ENCODE peak calls at places on chromosome X, in nine cellular contexts. Z is uterus; X is hepatic stellate cell; G is stimulated activated CD4-positive, alpha-beta T cell treated with anti-CD3 and anti-CD28 coated beads, Interleukin-2, amount 100 ng/mL, for 24 hours; F is naive thymus-derived CD4-positive, alpha-beta T cell; S is AG09309; A is Right ventricle myocardium superior; E is GM20000; M is DMS 273 treated with DMSO at 0.1 percent for 48 hours. B is an unnamed sample.

GRCh38 chrX:7334253-7334935 is 186.4 kb upstream of the PUDP start:
- DNase-seq in Z (no peak), X (peak), G (no peak), F (no peak), S (peak), A (no peak), E (no peak), M (no peak), B (peak)

GRCh38 chrX:132092439-132093065 is 35.3 kb downstream of the FRMD7 start:
- DNase-seq in Z (peak), X (peak), G (peak), F (peak), S (peak), A (no peak), E (peak), M (peak), B (peak)

GRCh38 chrX:11346283-11346682 is 53.1 kb downstream of the AMELX start:
- DNase-seq in Z (no peak), X (no peak), G (no peak), F (no peak), S (no peak), A (no peak), E (no peak), M (no peak), B (no peak)

GRCh38 chrX:15751160-15751819 is 13.2 kb downstream of the CA5B start:
- DNase-seq in Z (no peak), X (peak), G (no peak), F (peak), S (peak), A (no peak), E (no peak), M (no peak), B (peak)

GRCh38 chrX:54807524-54808108 is at the start of gene MAGED2:
- DNase-seq in Z (peak), X (no peak), G (peak), F (peak), S (no peak), A (no peak), E (peak), M (no peak), B (peak)

GRCh38 chrX:17635231-17635630 is 102.1 kb upstream of the SCML1 start:
- DNase-seq in Z (no peak), X (no peak), G (no peak), F (no peak), S (no peak), A (no peak), E (no peak), M (peak), B (no peak)

GRCh38 chrX:68508799-68509198 is 9.9 kb downstream of the YIPF6 start:
- DNase-seq in Z (no peak), X (no peak), G (no peak), F (peak), S (no peak), A (no peak), E (no peak), M (no peak), B (peak)

GRCh38 chrX:37685452-37686347 is at the start of gene XK:
- DNase-seq in Z (peak), X (peak), G (peak), F (peak), S (no peak), A (peak), E (peak), M (no peak), B (peak)

GRCh38 chrX:38649674-38650647 is 88.6 kb downstream of the TSPAN7 start:
- DNase-seq in Z (no peak), X (no peak), G (no peak), F (no peak), S (no peak), A (no peak), E (no peak), M (no peak), B (no peak)

GRCh38 chrX:50736651-50737050 is 77.3 kb downstream of the SHROOM4 start:
- DNase-seq in Z (no peak), X (no peak), G (no peak), F (no peak), S (no peak), A (no peak), E (no peak), M (no peak), B (no peak)

GRCh38 chrX:118550792-118551191 is 55.2 kb downstream of the DOCK11 start:
- DNase-seq in Z (no peak), X (no peak), G (no peak), F (no peak), S (no peak), A (no peak), E (no peak), M (no peak), B (peak)

GRCh38 chrX:16175329-16175728 is 8.0 kb downstream of the MAGEB17 start:
- DNase-seq in Z (no peak), X (no peak), G (no peak), F (no peak), S (no peak), A (no peak), E (no peak), M (no peak), B (no peak)

GRCh38 chrX:150366951-150367545 is 3.9 kb downstream of the MAMLD1 start:
- DNase-seq in Z (no peak), X (no peak), G (no peak), F (no peak), S (no peak), A (no peak), E (no peak), M (no peak), B (peak)